ENCODE peak calls at places on chromosome X, in eight cellular contexts. C is GM23248, I is IMR-90, V is GM23338, F is astrocyte, K is fibroblast of lung, S is MM.1S, Y is osteoblast. G is an unnamed sample.

GRCh38 chrX:646228-646495 is 15.6 kb downstream of the SHOX start:
- DNase-seq in C (no peak), I (no peak), F (no peak), Y (peak; percentile 41), K (no peak), S (no peak), V (no peak), G (no peak)

GRCh38 chrX:76148011-76148665 is 24.7 kb upstream of the PBDC1 start:
- DNase-seq in F (peak; percentile 39), K (peak; percentile 10), C (peak; percentile 55), V (no peak), Y (no peak), I (peak; percentile 25), S (peak; percentile 16), G (no peak)

GRCh38 chrX:143095311-143095710 is 69.6 kb downstream of the SPANXN4 start:
- DNase-seq in S (no peak), K (no peak), V (no peak), C (no peak), Y (no peak), I (no peak), F (no peak), G (no peak)

GRCh38 chrX:19678941-19679340 is 163.6 kb upstream of the MAP3K15 start:
- DNase-seq in V (no peak), F (no peak), K (no peak), Y (no peak), I (no peak), C (no peak), S (no peak), G (no peak)

GRCh38 chrX:16601885-16602284 is 48.1 kb upstream of the S100G start:
- DNase-seq in Y (no peak), K (no peak), C (no peak), V (no peak), S (no peak), F (no peak), I (no peak), G (no peak)

GRCh38 chrX:635428-636192 is 5.0 kb downstream of the SHOX start:
- DNase-seq in S (no peak), C (no peak), F (no peak), I (no peak), Y (peak; percentile 78), K (no peak), V (peak; percentile 82), G (peak; percentile 66)

GRCh38 chrX:100819837-100820666 is at the start of gene CSTF2:
- DNase-seq in Y (peak; percentile 87), K (peak; percentile 83), F (peak; percentile 77), V (peak; percentile 82), I (peak; percentile 79), C (peak; percentile 92), S (peak; percentile 86), G (peak; percentile 81)

GRCh38 chrX:131752493-131753198 is 208.8 kb downstream of the OR13H1 start:
- DNase-seq in F (peak; percentile 58), I (peak; percentile 88), S (peak; percentile 76), C (no peak), Y (no peak), V (no peak), K (no peak), G (no peak)

GRCh38 chrX:151753313-151754041 is 18.9 kb downstream of the CNGA2 start:
- DNase-seq in K (peak; percentile 17), F (peak; percentile 36), S (peak; percentile 31), I (peak; percentile 2), Y (peak; percentile 87), C (peak; percentile 84), V (peak; percentile 74), G (peak; percentile 73)

GRCh38 chrX:69031971-69032391 is 133.3 kb downstream of the PJA1 start:
- DNase-seq in S (no peak), C (peak; percentile 28), I (peak; percentile 50), F (no peak), Y (peak; percentile 19), K (no peak), V (no peak), G (no peak)

DNA sequence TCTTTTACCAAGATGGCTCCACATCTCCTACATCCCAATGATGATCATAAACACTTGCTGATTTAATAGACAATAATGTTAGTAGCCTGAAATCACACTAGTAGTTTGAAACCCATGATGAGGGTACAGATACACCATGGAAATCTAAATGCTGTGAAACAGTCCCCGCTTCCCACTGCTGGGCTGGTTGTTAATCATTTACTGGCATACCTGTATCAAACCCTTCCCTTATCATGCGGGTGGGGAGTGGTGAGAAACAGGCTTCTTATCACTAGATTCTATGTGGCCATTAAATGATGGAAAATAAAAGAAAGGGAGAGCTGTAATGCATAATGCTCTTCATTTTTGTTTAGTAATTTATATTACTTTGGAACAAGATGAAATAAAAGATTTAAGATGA is 21.9 kb downstream of the MAOA start:
- DNase-seq in F (no peak), C (no peak), S (no peak), V (no peak), K (no peak), Y (no peak), I (no peak), G (no peak)
- H4K20me1 ChIP-seq in F (no peaks in the 10 kb centered on the region), C (no peaks in the 10 kb centered on the region), S (no peaks in the 10 kb centered on the region), V (no peaks in the 10 kb centered on the region), K (no peaks in the 10 kb centered on the region), Y (no peaks in the 10 kb centered on the region), I (no peaks in the 10 kb centered on the region), G (no peaks in the 10 kb centered on the region)

GRCh38 chrX:41116948-41117347 is 31.7 kb downstream of the USP9X start:
- DNase-seq in I (no peak), C (no peak), K (no peak), F (no peak), S (peak; percentile 73), Y (no peak), V (no peak), G (no peak)
- H4K20me1 ChIP-seq in I (peaks cover 91% of the 10 kb centered on the region), C (peaks cover 16% of the 10 kb centered on the region), K (peaks cover 4% of the 10 kb centered on the region), F (peaks cover 80% of the 10 kb centered on the region), S (peaks cover 37% of the 10 kb centered on the region), Y (peaks cover 78% of the 10 kb centered on the region), V (peaks cover 35% of the 10 kb centered on the region), G (no peaks in the 10 kb centered on the region)

GRCh38 chrX:41084360-41085104 is 713 bp upstream of the USP9X start:
- DNase-seq in Y (peak; percentile 94), F (peak; percentile 96), I (peak; percentile 96), C (peak; percentile 95), S (peak; percentile 93), K (peak; percentile 95), V (peak; percentile 93), G (peak; percentile 99)

GRCh38 chrX:41085105-41085882 is at the start of gene USP9X:
- DNase-seq in K (peak; percentile 89), V (peak; percentile 78), I (peak; percentile 89), S (peak; percentile 76), Y (peak; percentile 95), C (peak; percentile 87), F (peak; percentile 76), G (peak; percentile 93)

GRCh38 chrX:41086627-41086932 is 1.3 kb downstream of the USP9X start:
- DNase-seq in S (peak; percentile 41), Y (peak; percentile 84), F (no peak), C (no peak), K (no peak), V (no peak), I (no peak), G (no peak)

GRCh38 chrX:41085883-41086626 is 810 bp downstream of the USP9X start:
- DNase-seq in S (peak; percentile 46), Y (peak; percentile 94), V (peak; percentile 49), I (peak; percentile 42), C (peak; percentile 65), K (peak; percentile 39), F (peak; percentile 41), G (no peak)

DNA sequence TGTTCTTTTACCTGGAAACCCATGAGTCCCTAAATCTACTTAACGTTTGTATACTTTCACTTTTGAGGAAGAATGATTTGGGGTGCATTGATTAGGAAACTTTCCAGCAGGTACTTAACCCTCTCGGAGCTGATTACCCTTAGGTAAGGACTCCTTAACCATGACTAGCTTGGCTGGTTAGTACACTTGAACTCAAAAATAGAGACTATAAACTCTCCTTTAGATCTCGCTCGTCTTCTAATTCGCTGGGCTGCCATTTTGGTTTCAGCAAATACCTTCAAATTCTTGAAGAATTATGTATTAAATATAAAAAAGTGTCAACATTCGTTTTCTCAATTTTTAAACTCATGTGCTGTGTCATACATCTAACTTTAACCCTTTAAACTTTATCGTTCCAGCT is 2.0 kb downstream of the USP9X start:
- DNase-seq in I (no peak), V (no peak), S (no peak), K (no peak), Y (no peak), C (no peak), F (no peak), G (no peak)
- H4K20me1 ChIP-seq in I (peaks cover 65% of the 10 kb centered on the region), V (peaks cover 36% of the 10 kb centered on the region), S (peaks cover 32% of the 10 kb centered on the region), K (peaks cover 3% of the 10 kb centered on the region), Y (peaks cover 61% of the 10 kb centered on the region), C (peaks cover 13% of the 10 kb centered on the region), F (peaks cover 59% of the 10 kb centered on the region), G (no peaks in the 10 kb centered on the region)

GRCh38 chrX:2577844-2578444 is 77.2 kb upstream of the DHRSX start:
- DNase-seq in Y (peak; percentile 75), S (peak; percentile 26), F (no peak), V (peak; percentile 28), C (peak; percentile 37), K (no peak), I (no peak), G (no peak)

GRCh38 chrX:2576793-2577192 is 76.0 kb upstream of the DHRSX start:
- DNase-seq in Y (no peak), S (no peak), F (no peak), I (no peak), V (no peak), C (peak; percentile 22), K (no peak), G (no peak)

GRCh38 chrX:2578864-2579263 is 78.1 kb upstream of the DHRSX start:
- DNase-seq in S (no peak), Y (no peak), I (no peak), F (no peak), C (no peak), V (no peak), K (no peak), G (no peak)

GRCh38 chrX:2572740-2573139 is 72.0 kb upstream of the DHRSX start:
- DNase-seq in F (no peak), C (peak; percentile 74), Y (peak; percentile 68), S (no peak), K (no peak), V (no peak), I (no peak), G (no peak)

DNA sequence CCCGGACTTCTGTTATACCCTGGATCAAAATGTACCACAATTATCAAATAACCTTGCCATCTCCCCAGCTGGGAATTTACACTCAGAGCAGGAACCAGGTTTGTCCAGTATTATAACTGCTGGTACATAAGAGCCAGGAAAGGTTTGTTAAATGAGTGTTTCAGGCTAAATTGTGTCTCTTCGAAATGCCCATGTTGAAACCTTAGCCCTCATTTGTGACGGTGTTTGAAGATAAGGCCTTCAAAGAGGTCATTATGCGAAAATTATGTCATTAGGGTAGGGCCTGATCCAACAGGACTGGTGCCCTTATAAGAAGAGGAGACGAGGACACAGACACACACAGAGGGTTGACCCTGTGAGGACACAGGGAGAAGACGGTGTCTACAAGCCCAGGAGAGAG is 73.5 kb upstream of the DHRSX start:
- DNase-seq in K (no peak), V (no peak), Y (no peak), S (no peak), I (no peak), F (no peak), C (no peak), G (no peak)
- H4K20me1 ChIP-seq in K (no peaks in the 10 kb centered on the region), V (no peaks in the 10 kb centered on the region), Y (no peaks in the 10 kb centered on the region), S (no peaks in the 10 kb centered on the region), I (no peaks in the 10 kb centered on the region), F (no peaks in the 10 kb centered on the region), C (no peaks in the 10 kb centered on the region), G (no peaks in the 10 kb centered on the region)

DNA sequence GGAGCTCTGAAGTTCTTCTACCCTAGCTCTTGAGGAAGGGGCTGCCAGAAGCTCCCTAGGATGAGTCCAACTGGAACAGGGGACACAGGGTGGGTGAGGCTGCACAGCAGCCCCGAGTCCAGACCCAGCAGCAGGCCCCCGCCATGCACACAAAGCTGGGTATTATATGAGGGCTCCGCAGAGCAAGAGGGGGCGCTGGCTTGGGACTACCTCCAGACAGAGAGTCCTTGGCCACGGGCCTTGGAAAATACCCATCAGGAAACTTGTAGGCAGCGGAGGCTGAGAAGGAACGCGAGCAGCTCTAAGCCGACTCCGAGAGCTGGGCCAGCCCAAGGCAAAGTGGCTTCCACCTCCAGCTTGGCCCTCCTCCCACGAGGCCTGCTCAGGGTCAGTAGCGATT is 8.1 kb downstream of the HCFC1 start:
- DNase-seq in Y (no peak), I (no peak), S (no peak), F (no peak), K (no peak), V (no peak), C (no peak), G (no peak)
- H4K20me1 ChIP-seq in Y (peaks cover 65% of the 10 kb centered on the region), I (peaks cover 59% of the 10 kb centered on the region), S (peaks cover 23% of the 10 kb centered on the region), F (peaks cover 77% of the 10 kb centered on the region), K (no peaks in the 10 kb centered on the region), V (peaks cover 16% of the 10 kb centered on the region), C (no peaks in the 10 kb centered on the region), G (no peaks in the 10 kb centered on the region)